ENCODE peak calls at places on chromosome 4, in ten cellular contexts. X is NCI-H1092; S is nucleus accumbens; T is EH; W is WTC11; I is iPS-NIHi11; Q is prostate gland; L is stimulated activated CD4-positive, alpha-beta T cell treated with anti-CD3 and anti-CD28 coated beads, TNF-alpha, amount 100 ng/mL, for 1 hour; Y is activated CD4-positive, alpha-beta T cell treated with anti-CD3 and anti-CD28 coated beads, Interleukin-2, amount 10 ng/mL, durations not matched to agents 7 days and 5 days; Z is stromal cell of bone marrow. G is an unnamed sample.
A peak's percentile ranks its signal among the peaks of the same experiment; 100 is the strongest.

GRCh38 chr4:140884431-140885058 is 128.4 kb upstream of the TBC1D9 start:
- DNase-seq in T (peak; percentile 78), Y (peak; percentile 49), I (peak; percentile 77), W (peak; percentile 59), S (no peak), L (no peak), Q (no peak), X (peak; percentile 35), Z (peak; percentile 71), G (no peak)

GRCh38 chr4:8376361-8377102 is 64.0 kb downstream of the ACOX3 start:
- DNase-seq in X (no peak), L (no peak), T (peak; percentile 6), W (no peak), Y (no peak), Z (no peak), I (no peak), Q (no peak), S (no peak), G (no peak)

GRCh38 chr4:111943796-111944203 is 201.5 kb upstream of the FAM241A start:
- DNase-seq in Y (no peak), T (peak; percentile 48), X (peak; percentile 2), I (peak; percentile 74), S (no peak), W (peak; percentile 62), L (no peak), Z (peak; percentile 13), Q (no peak), G (no peak)

GRCh38 chr4:113756005-113756410 is 5.5 kb downstream of the CAMK2D start:
- DNase-seq in T (peak; percentile 82), Q (no peak), Z (peak; percentile 18), I (no peak), X (no peak), S (no peak), Y (no peak), W (no peak), L (no peak), G (no peak)

GRCh38 chr4:111780965-111781364 is 364.3 kb upstream of the FAM241A start:
- DNase-seq in I (no peak), Q (no peak), L (no peak), T (no peak), Y (no peak), W (no peak), X (no peak), S (no peak), Z (no peak), G (no peak)

GRCh38 chr4:65737672-65738071 is 67.4 kb upstream of the EPHA5 start:
- DNase-seq in T (no peak), I (no peak), W (no peak), Z (no peak), L (no peak), X (no peak), Y (no peak), S (no peak), Q (no peak), G (no peak)

GRCh38 chr4:158046345-158046744 is 126.5 kb downstream of the GASK1B start:
- DNase-seq in T (no peak), X (no peak), W (no peak), L (no peak), Z (no peak), Q (no peak), S (no peak), I (no peak), Y (no peak), G (no peak)

GRCh38 chr4:107718351-107718965 is 1.6 kb downstream of the PAPSS1 start:
- DNase-seq in I (no peak), S (no peak), Y (no peak), Q (no peak), L (no peak), X (no peak), T (peak; percentile 85), W (no peak), Z (peak; percentile 76), G (no peak)